ENCODE peak calls at places on chromosome 1, in ten cellular contexts. One of them, this sample, is unnamed.

GRCh38 chr1:153563991-153564390 is 1.7 kb downstream of the S100A2 start:
- DNase-seq in suprapubic skin: no peak
- DNase-seq in sigmoid colon: peak
- DNase-seq in HCT116: no peak
- DNase-seq in stomach: no peak
- DNase-seq in GM12878: no peak
- DNase-seq in breast epithelium: no peak
- DNase-seq in K562: no peak
- DNase-seq in endothelial cell of umbilical vein: no peak
- DNase-seq in HepG2: no peak
- DNase-seq in this sample: no peak

GRCh38 chr1:59878370-59878769 is 48.2 kb downstream of the CYP2J2 start:
- DNase-seq in suprapubic skin: no peak
- DNase-seq in sigmoid colon: no peak
- DNase-seq in HCT116: no peak
- DNase-seq in stomach: no peak
- DNase-seq in GM12878: no peak
- DNase-seq in breast epithelium: no peak
- DNase-seq in K562: no peak
- DNase-seq in endothelial cell of umbilical vein: no peak
- DNase-seq in HepG2: no peak
- DNase-seq in this sample: no peak

GRCh38 chr1:173478099-173478555 is 992 bp downstream of the PRDX6 start:
- DNase-seq in suprapubic skin: no peak
- DNase-seq in sigmoid colon: peak
- DNase-seq in HCT116: peak
- DNase-seq in stomach: peak
- DNase-seq in GM12878: no peak
- DNase-seq in breast epithelium: no peak
- DNase-seq in K562: peak
- DNase-seq in endothelial cell of umbilical vein: peak
- DNase-seq in HepG2: peak
- DNase-seq in this sample: peak

GRCh38 chr1:17403081-17403480 is 31.1 kb downstream of the PADI6 start:
- DNase-seq in suprapubic skin: no peak
- DNase-seq in sigmoid colon: no peak
- DNase-seq in HCT116: no peak
- DNase-seq in stomach: no peak
- DNase-seq in GM12878: no peak
- DNase-seq in breast epithelium: peak
- DNase-seq in K562: no peak
- DNase-seq in endothelial cell of umbilical vein: no peak
- DNase-seq in HepG2: no peak
- DNase-seq in this sample: peak

GRCh38 chr1:233514946-233515391 is 98.9 kb upstream of the KCNK1 start:
- DNase-seq in suprapubic skin: no peak
- DNase-seq in sigmoid colon: peak
- DNase-seq in HCT116: no peak
- DNase-seq in stomach: no peak
- DNase-seq in GM12878: no peak
- DNase-seq in breast epithelium: no peak
- DNase-seq in K562: no peak
- DNase-seq in endothelial cell of umbilical vein: no peak
- DNase-seq in HepG2: no peak
- DNase-seq in this sample: no peak

GRCh38 chr1:201088901-201089525 is 23.2 kb downstream of the CACNA1S start:
- DNase-seq in suprapubic skin: no peak
- DNase-seq in sigmoid colon: no peak
- DNase-seq in HCT116: no peak
- DNase-seq in stomach: no peak
- DNase-seq in GM12878: no peak
- DNase-seq in breast epithelium: no peak
- DNase-seq in K562: no peak
- DNase-seq in endothelial cell of umbilical vein: no peak
- DNase-seq in HepG2: no peak
- DNase-seq in this sample: no peak

GRCh38 chr1:110341872-110342331 is 2.7 kb downstream of the RBM15 start:
- DNase-seq in suprapubic skin: no peak
- DNase-seq in sigmoid colon: no peak
- DNase-seq in HCT116: no peak
- DNase-seq in stomach: no peak
- DNase-seq in GM12878: no peak
- DNase-seq in breast epithelium: no peak
- DNase-seq in K562: peak
- DNase-seq in endothelial cell of umbilical vein: no peak
- DNase-seq in HepG2: no peak
- DNase-seq in this sample: no peak

GRCh38 chr1:218299416-218299815 is 14.3 kb downstream of the RRP15 start:
- DNase-seq in suprapubic skin: no peak
- DNase-seq in sigmoid colon: no peak
- DNase-seq in HCT116: peak
- DNase-seq in stomach: no peak
- DNase-seq in GM12878: no peak
- DNase-seq in breast epithelium: no peak
- DNase-seq in K562: peak
- DNase-seq in endothelial cell of umbilical vein: peak
- DNase-seq in HepG2: peak
- DNase-seq in this sample: no peak

DNA sequence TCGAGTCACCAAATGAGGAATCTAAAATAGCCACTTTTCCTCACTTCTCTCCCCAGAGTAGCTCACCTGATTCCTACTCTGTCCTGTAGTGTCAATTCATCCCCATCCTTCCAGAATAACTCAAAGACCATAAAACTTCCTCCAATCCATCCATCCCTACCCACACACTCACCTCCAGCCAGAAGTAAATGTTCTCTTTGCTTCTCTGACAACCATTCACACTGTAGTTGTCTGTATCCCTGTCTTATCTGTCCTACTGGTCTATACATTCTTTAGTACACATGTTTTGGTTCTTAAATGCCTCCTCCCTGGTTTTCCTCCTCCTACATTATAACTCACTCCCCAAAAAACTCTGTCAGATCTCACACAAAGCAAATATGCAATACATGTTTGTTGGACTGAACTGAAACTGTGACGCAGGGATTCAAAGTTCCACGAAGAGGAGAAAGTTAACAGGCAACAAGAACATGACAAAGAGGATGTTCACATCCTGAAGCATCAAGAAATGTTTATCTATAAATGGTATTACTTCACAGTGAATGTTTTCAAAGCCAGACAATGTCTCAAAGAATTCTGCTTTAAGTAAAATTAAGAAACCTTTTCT is 11.0 kb downstream of the TP53BP2 start:
- DNase-seq in suprapubic skin: no peak
- DNase-seq in sigmoid colon: no peak
- DNase-seq in HCT116: no peak
- DNase-seq in stomach: no peak
- DNase-seq in GM12878: no peak
- DNase-seq in breast epithelium: no peak
- DNase-seq in K562: no peak
- DNase-seq in endothelial cell of umbilical vein: no peak
- DNase-seq in HepG2: no peak
- DNase-seq in this sample: no peak
- TF ChIP-seq POLR2AphosphoS5 in suprapubic skin: no peak
- TF ChIP-seq POLR2AphosphoS5 in sigmoid colon: peak
- TF ChIP-seq POLR2AphosphoS5 in HCT116: no peak
- TF ChIP-seq POLR2AphosphoS5 in stomach: peak
- TF ChIP-seq POLR2AphosphoS5 in GM12878: no peak
- TF ChIP-seq POLR2AphosphoS5 in breast epithelium: no peak
- TF ChIP-seq POLR2AphosphoS5 in K562: no peak
- TF ChIP-seq POLR2AphosphoS5 in endothelial cell of umbilical vein: no peak
- TF ChIP-seq POLR2AphosphoS5 in HepG2: no peak
- TF ChIP-seq POLR2AphosphoS5 in this sample: peak

GRCh38 chr1:89547563-89548485 is 23.2 kb downstream of the LRRC8B start:
- DNase-seq in suprapubic skin: no peak
- DNase-seq in sigmoid colon: no peak
- DNase-seq in HCT116: no peak
- DNase-seq in stomach: no peak
- DNase-seq in GM12878: no peak
- DNase-seq in breast epithelium: no peak
- DNase-seq in K562: peak
- DNase-seq in endothelial cell of umbilical vein: peak
- DNase-seq in HepG2: peak
- DNase-seq in this sample: peak
- TF ChIP-seq POLR2A in suprapubic skin: no peak
- TF ChIP-seq POLR2A in sigmoid colon: no peak
- TF ChIP-seq POLR2A in HCT116: no peak
- TF ChIP-seq POLR2A in stomach: no peak
- TF ChIP-seq POLR2A in GM12878: no peak
- TF ChIP-seq POLR2A in breast epithelium: no peak
- TF ChIP-seq POLR2A in K562: no peak
- TF ChIP-seq POLR2A in endothelial cell of umbilical vein: no peak
- TF ChIP-seq POLR2A in HepG2: no peak
- TF ChIP-seq POLR2A in this sample: no peak

GRCh38 chr1:87393437-87394085 is 64.9 kb downstream of the LMO4 start:
- DNase-seq in suprapubic skin: no peak
- DNase-seq in sigmoid colon: no peak
- DNase-seq in HCT116: no peak
- DNase-seq in stomach: no peak
- DNase-seq in GM12878: no peak
- DNase-seq in breast epithelium: no peak
- DNase-seq in K562: no peak
- DNase-seq in endothelial cell of umbilical vein: no peak
- DNase-seq in HepG2: no peak
- DNase-seq in this sample: no peak

GRCh38 chr1:87392241-87393192 is 63.8 kb downstream of the LMO4 start:
- DNase-seq in suprapubic skin: no peak
- DNase-seq in sigmoid colon: no peak
- DNase-seq in HCT116: no peak
- DNase-seq in stomach: no peak
- DNase-seq in GM12878: no peak
- DNase-seq in breast epithelium: no peak
- DNase-seq in K562: no peak
- DNase-seq in endothelial cell of umbilical vein: peak
- DNase-seq in HepG2: no peak
- DNase-seq in this sample: no peak

GRCh38 chr1:87398644-87399043 is 70.0 kb downstream of the LMO4 start:
- DNase-seq in suprapubic skin: no peak
- DNase-seq in sigmoid colon: no peak
- DNase-seq in HCT116: no peak
- DNase-seq in stomach: no peak
- DNase-seq in GM12878: no peak
- DNase-seq in breast epithelium: no peak
- DNase-seq in K562: peak
- DNase-seq in endothelial cell of umbilical vein: no peak
- DNase-seq in HepG2: no peak
- DNase-seq in this sample: no peak

GRCh38 chr1:87399264-87399663 is 70.6 kb downstream of the LMO4 start:
- DNase-seq in suprapubic skin: no peak
- DNase-seq in sigmoid colon: no peak
- DNase-seq in HCT116: no peak
- DNase-seq in stomach: no peak
- DNase-seq in GM12878: no peak
- DNase-seq in breast epithelium: no peak
- DNase-seq in K562: no peak
- DNase-seq in endothelial cell of umbilical vein: no peak
- DNase-seq in HepG2: no peak
- DNase-seq in this sample: no peak

GRCh38 chr1:87394462-87394861 is 65.8 kb downstream of the LMO4 start:
- DNase-seq in suprapubic skin: no peak
- DNase-seq in sigmoid colon: no peak
- DNase-seq in HCT116: no peak
- DNase-seq in stomach: no peak
- DNase-seq in GM12878: no peak
- DNase-seq in breast epithelium: no peak
- DNase-seq in K562: no peak
- DNase-seq in endothelial cell of umbilical vein: no peak
- DNase-seq in HepG2: no peak
- DNase-seq in this sample: no peak
- H3K4me3 ChIP-seq in suprapubic skin: no peak
- H3K4me3 ChIP-seq in sigmoid colon: no peak
- H3K4me3 ChIP-seq in HCT116: no peak
- H3K4me3 ChIP-seq in stomach: no peak
- H3K4me3 ChIP-seq in GM12878: no peak
- H3K4me3 ChIP-seq in breast epithelium: no peak
- H3K4me3 ChIP-seq in K562: no peak
- H3K4me3 ChIP-seq in endothelial cell of umbilical vein: no peak
- H3K4me3 ChIP-seq in HepG2: no peak
- H3K4me3 ChIP-seq in this sample: no peak

DNA sequence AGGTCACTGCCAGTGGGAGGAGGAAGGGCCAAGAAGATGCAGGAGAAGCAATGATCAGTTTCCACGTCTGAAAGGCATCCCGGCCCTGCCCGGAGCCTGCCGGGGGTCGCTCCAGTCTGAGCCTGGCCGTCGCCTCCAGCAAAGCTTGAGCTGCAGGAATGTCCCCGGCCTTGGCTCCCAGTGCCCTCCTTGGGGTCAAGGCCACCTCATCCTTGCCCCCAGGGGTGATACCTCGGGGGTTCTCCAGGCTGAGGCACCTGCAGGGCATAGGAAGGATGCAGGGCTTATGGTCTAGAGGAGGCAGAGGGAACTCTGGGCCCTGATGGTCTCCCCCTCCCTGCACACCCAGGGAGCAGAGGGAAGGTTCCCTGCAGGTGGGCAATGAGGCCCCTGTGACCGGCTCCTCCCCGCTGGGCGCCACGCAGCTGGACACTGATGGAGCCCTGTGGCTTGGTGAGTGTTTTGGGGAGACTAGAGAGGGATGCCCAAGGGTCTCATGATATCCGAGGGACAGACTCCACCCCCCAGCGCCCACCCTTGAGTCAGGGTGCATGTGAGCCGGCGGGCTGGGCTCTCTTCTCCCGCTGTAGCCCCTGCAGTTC is 19.9 kb downstream of the RNF223 start:
- DNase-seq in suprapubic skin: no peak
- DNase-seq in sigmoid colon: no peak
- DNase-seq in HCT116: no peak
- DNase-seq in stomach: no peak
- DNase-seq in GM12878: no peak
- DNase-seq in breast epithelium: no peak
- DNase-seq in K562: no peak
- DNase-seq in endothelial cell of umbilical vein: no peak
- DNase-seq in HepG2: no peak
- DNase-seq in this sample: no peak
- TF ChIP-seq POLR2AphosphoS5 in suprapubic skin: no peak
- TF ChIP-seq POLR2AphosphoS5 in sigmoid colon: no peak
- TF ChIP-seq POLR2AphosphoS5 in HCT116: no peak
- TF ChIP-seq POLR2AphosphoS5 in stomach: no peak
- TF ChIP-seq POLR2AphosphoS5 in GM12878: no peak
- TF ChIP-seq POLR2AphosphoS5 in breast epithelium: no peak
- TF ChIP-seq POLR2AphosphoS5 in K562: no peak
- TF ChIP-seq POLR2AphosphoS5 in endothelial cell of umbilical vein: no peak
- TF ChIP-seq POLR2AphosphoS5 in HepG2: no peak
- TF ChIP-seq POLR2AphosphoS5 in this sample: no peak

This sample was measured in prostate gland.